ENCODE peak calls at places on chromosome 20, in nine cellular contexts. S, C, L, N, T, Y, X, H and E are unnamed samples.

GRCh38 chr20:38283236-38283635 is 20.7 kb upstream of the BPI start:
- DNase-seq in Y (no peak), T (no peak), C (no peak), L (no peak), H (no peak), N (no peak), X (no peak), S (no peak), E (no peak)

GRCh38 chr20:62025394-62025793 is 40.3 kb downstream of the TAF4 start:
- DNase-seq in Y (no peak), C (no peak), S (no peak), T (no peak), N (no peak), X (no peak), L (no peak), H (peak; percentile 10), E (no peak)

GRCh38 chr20:12012241-12013222 is 94.8 kb downstream of the BTBD3 start:
- DNase-seq in S (no peak), X (peak; percentile 44), L (peak; percentile 41), N (peak; percentile 11), T (peak; percentile 52), H (no peak), C (peak; percentile 51), Y (peak; percentile 58), E (peak; percentile 41)

GRCh38 chr20:25038103-25038410 is 19.9 kb downstream of the ACSS1 start:
- DNase-seq in L (no peak), Y (no peak), N (no peak), C (no peak), H (no peak), T (no peak), S (no peak), X (no peak), E (no peak)

GRCh38 chr20:50373674-50374286 is 136.4 kb upstream of the PTPN1 start:
- DNase-seq in S (no peak), X (no peak), H (no peak), L (peak; percentile 43), C (no peak), Y (no peak), N (no peak), T (no peak), E (no peak)

GRCh38 chr20:63811491-63811875 is 19.6 kb downstream of the ZBTB46 start:
- DNase-seq in S (no peak), N (no peak), X (no peak), C (no peak), L (no peak), Y (no peak), H (no peak), T (no peak), E (no peak)

GRCh38 chr20:49024220-49024619 is 21.9 kb upstream of the CSE1L start:
- DNase-seq in H (no peak), C (no peak), T (no peak), Y (no peak), S (no peak), L (no peak), N (no peak), X (no peak), E (no peak)

GRCh38 chr20:14337400-14338171 is at the start of gene FLRT3:
- DNase-seq in L (peak; percentile 84), X (peak; percentile 81), S (peak; percentile 69), Y (peak; percentile 92), C (peak; percentile 32), N (peak; percentile 96), H (peak; percentile 79), T (peak; percentile 76), E (peak; percentile 36)

GRCh38 chr20:40682104-40683045 is 6.7 kb downstream of the MAFB start:
- DNase-seq in T (no peak), Y (peak; percentile 47), S (peak; percentile 74), L (no peak), X (no peak), N (no peak), C (no peak), H (peak; percentile 76), E (no peak)

GRCh38 chr20:63966172-63966943 is 3.4 kb downstream of the ZNF512B start:
- DNase-seq in S (peak; percentile 32), T (no peak), X (no peak), C (no peak), L (no peak), N (no peak), Y (no peak), H (no peak), E (peak; percentile 2)

GRCh38 chr20:9440891-9441290 is 73.5 kb upstream of the LAMP5 start:
- DNase-seq in T (no peak), Y (no peak), S (no peak), N (no peak), X (no peak), L (no peak), H (no peak), C (no peak), E (no peak)

GRCh38 chr20:33656783-33657703 is 5.1 kb upstream of the C20orf144 start:
- DNase-seq in T (no peak), Y (no peak), X (peak; percentile 26), S (peak; percentile 41), H (peak; percentile 59), C (no peak), N (no peak), L (no peak), E (no peak)

GRCh38 chr20:49583669-49584417 is 15.9 kb upstream of the PTGIS start:
- DNase-seq in T (no peak), H (peak; percentile 89), S (peak; percentile 56), L (peak; percentile 99), X (peak; percentile 72), N (peak; percentile 88), Y (no peak), C (no peak), E (no peak)

GRCh38 chr20:10645205-10645570 is 28.6 kb downstream of the JAG1 start:
- DNase-seq in T (no peak), C (no peak), H (no peak), X (no peak), S (no peak), Y (no peak), L (no peak), N (no peak), E (no peak)

GRCh38 chr20:37919389-37920040 is 16.6 kb downstream of the VSTM2L start:
- DNase-seq in X (no peak), C (no peak), T (no peak), N (no peak), S (no peak), Y (peak; percentile 38), H (no peak), L (no peak), E (no peak)

GRCh38 chr20:64052987-64053840 is 3.8 kb upstream of the SOX18 start:
- DNase-seq in T (no peak), Y (no peak), L (no peak), N (no peak), X (no peak), H (no peak), C (no peak), S (no peak), E (no peak)

DNA sequence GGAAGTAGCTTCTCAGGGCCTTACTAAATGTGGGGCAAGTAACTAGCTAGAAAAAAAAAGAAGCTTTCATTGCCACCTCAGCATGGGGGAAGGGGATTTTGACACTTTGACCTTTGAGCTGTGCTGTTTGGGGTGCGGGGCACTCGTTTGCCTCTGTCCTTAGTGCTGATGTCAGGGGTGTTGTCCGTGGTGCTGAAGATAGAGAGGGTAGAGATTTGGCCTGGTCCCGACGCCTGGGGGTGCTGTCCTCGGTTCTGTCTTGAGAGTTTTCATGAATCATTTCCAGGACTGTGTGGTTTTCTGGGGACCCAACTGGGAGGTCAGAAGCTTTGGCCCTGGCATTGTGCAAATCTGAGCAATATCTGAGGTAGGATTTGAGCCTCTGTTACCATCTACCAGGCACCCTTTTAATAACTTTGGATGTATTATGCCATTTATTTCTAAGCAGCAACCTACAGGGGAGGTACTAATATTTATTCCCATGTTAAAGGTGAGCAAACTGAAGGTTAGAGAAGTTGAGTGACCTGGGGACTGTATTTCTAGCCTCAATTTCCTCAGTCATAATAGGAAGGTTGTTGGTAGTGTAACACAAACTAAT is 78.0 kb downstream of the DLGAP4 start:
- DNase-seq in Y (peak; percentile 92), C (peak; percentile 68), X (peak; percentile 49), L (peak; percentile 37), H (no peak), S (no peak), N (no peak), T (peak; percentile 73), E (peak; percentile 62)
- TF ChIP-seq CTCF in Y (peak; percentile 55), C (no peak), X (no peak), L (peak; percentile 35), H (no peak), S (no peak), N (peak; percentile 22), T (no peak), E (no peak)

GRCh38 chr20:47521059-47521808 is 19.5 kb downstream of the NCOA3 start:
- DNase-seq in Y (peak; percentile 43), C (no peak), H (no peak), S (no peak), T (no peak), N (no peak), X (no peak), L (no peak), E (no peak)
- TF ChIP-seq CTCF in Y (peak; percentile 51), C (no peak), H (no peak), S (no peak), T (peak; percentile 27), N (no peak), X (peak; percentile 13), L (no peak), E (peak; percentile 31)

DNA sequence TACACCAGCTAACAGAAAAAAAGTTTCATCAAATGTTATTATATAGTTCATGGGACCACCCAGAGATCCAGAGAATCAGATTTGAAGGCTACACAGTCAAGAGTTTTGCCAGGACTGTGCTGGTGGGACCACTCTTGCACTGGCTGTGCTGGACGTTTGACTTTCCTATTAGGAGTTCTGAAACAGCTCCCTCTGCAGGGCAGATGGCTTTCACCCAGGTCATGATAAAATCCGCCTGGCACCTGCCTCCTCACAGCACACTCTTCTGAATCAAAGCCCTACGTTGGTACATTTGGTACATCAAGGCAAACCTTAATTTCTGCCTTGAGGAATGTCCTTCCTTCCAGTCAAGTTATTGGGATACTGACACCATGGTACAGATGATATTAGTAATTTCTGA is 302.1 kb downstream of the ZNF217 start:
- DNase-seq in Y (peak; percentile 65), X (no peak), N (no peak), C (no peak), H (no peak), L (no peak), S (no peak), T (peak; percentile 43), E (peak; percentile 15)
- TF ChIP-seq CTCF in Y (peak; percentile 72), X (no peak), N (no peak), C (no peak), H (no peak), L (no peak), S (no peak), T (peak; percentile 60), E (no peak)

DNA sequence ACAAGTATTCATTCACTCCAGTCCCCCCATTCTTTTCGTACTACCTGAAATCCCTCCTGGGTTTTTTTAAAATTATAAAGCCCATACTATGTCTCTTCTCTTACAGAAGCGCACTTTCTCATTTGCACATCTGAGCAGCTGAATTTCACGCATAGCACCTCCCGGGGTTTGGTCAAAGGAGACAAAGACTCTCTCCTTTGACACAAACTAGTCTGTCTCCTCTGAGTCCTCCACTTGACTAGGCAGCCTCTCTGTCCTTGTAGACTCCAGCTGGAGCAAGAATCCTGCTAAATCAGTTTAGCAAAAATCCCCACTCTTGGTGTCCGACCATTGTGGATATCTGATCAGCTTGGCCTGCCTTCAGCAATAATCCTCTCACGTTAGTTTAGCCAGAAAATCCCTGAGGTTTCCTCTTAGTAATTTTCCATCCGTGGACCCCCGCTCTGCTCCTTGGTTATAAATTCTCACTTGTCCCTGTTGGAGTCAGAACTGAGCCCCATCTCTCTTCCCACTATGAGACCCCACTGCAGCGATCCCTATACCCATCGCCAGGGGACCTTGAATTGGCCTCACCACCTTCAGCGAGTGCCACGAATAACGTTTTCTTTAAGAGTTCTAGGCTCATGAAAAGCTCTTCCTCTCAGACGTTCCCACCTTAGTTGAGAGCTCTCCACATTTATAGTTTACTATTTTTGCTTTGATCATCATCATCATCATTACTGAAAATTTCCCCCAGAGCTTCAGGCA is 29.0 kb downstream of the PDYN start:
- DNase-seq in C (no peak), Y (peak; percentile 58), H (no peak), X (no peak), L (no peak), S (no peak), T (peak; percentile 30), N (no peak), E (peak; percentile 14)
- TF ChIP-seq CTCF in C (no peak), Y (peak; percentile 37), H (no peak), X (no peak), L (no peak), S (no peak), T (no peak), N (peak; percentile 35), E (no peak)